ENCODE peak calls at places on chromosomes 5 and 9, in six cellular contexts. N is thoracic aorta, O is AG04450, I is A549, C is mesenchymal stem cell, E is GM06990. S is an unnamed sample.
A peak's percentile ranks its signal among the peaks of the same experiment; 100 is the strongest.

GRCh38 chr5:88683506-88684135 is 199.4 kb downstream of the MEF2C start:
- DNase-seq in N (no peak), O (no peak), I (peak; percentile 47), C (no peak), E (no peak), S (no peak)

GRCh38 chr9:11192993-11193392 is 580.2 kb upstream of the PTPRD start:
- DNase-seq in N (no peak), O (no peak), I (no peak), C (no peak), E (no peak), S (no peak)

GRCh38 chr5:139751236-139751635 is 44.4 kb upstream of the PSD2 start:
- DNase-seq in N (no peak), O (no peak), I (no peak), C (no peak), E (no peak), S (no peak)

GRCh38 chr5:83956386-83956785 is 235.7 kb upstream of the HAPLN1 start:
- DNase-seq in N (no peak), O (no peak), I (no peak), C (peak; percentile 47), E (no peak), S (peak; percentile 11)

GRCh38 chr5:154995679-154996078 is 17.9 kb upstream of the KIF4B start:
- DNase-seq in N (no peak), O (no peak), I (no peak), C (no peak), E (no peak), S (no peak)

GRCh38 chr9:100700689-100701318 is 122.9 kb downstream of the CAVIN4 start:
- DNase-seq in N (no peak), O (no peak), I (peak; percentile 20), C (no peak), E (no peak), S (peak; percentile 3)

GRCh38 chr5:100551183-100551582 is 16.0 kb downstream of the FAM174A start:
- DNase-seq in N (no peak), O (no peak), I (no peak), C (no peak), E (no peak), S (no peak)

GRCh38 chr5:114909424-114909823 is 260.3 kb downstream of the TRIM36 start:
- DNase-seq in N (no peak), O (no peak), I (no peak), C (no peak), E (no peak), S (no peak)

GRCh38 chr5:133292300-133292699 is 240.5 kb downstream of the HSPA4 start:
- DNase-seq in N (no peak), O (no peak), I (peak; percentile 79), C (no peak), E (no peak), S (no peak)

GRCh38 chr5:79837707-79838620 is 148.3 kb downstream of the CMYA5 start:
- DNase-seq in N (no peak), O (no peak), I (no peak), C (no peak), E (no peak), S (peak; percentile 54)

GRCh38 chr9:126417684-126418083 is 91.1 kb downstream of the MVB12B start:
- DNase-seq in N (no peak), O (no peak), I (no peak), C (no peak), E (no peak), S (no peak)

GRCh38 chr9:2177121-2177520 is 162.0 kb downstream of the SMARCA2 start:
- DNase-seq in N (no peak), O (no peak), I (no peak), C (no peak), E (no peak), S (no peak)

GRCh38 chr5:98128846-98129245 is 644.6 kb upstream of the RGMB start:
- DNase-seq in N (no peak), O (no peak), I (no peak), C (no peak), E (no peak), S (no peak)

GRCh38 chr9:89112243-89112642 is 66.4 kb downstream of the SHC3 start:
- DNase-seq in N (no peak), O (no peak), I (no peak), C (no peak), E (no peak), S (no peak)

GRCh38 chr5:139137703-139138102 is 60.5 kb downstream of the SIL1 start:
- DNase-seq in N (no peak), O (no peak), I (no peak), C (peak; percentile 35), E (no peak), S (peak; percentile 53)

GRCh38 chr9:89477811-89478583 is 19.9 kb downstream of the SEMA4D start:
- DNase-seq in N (no peak), O (no peak), I (no peak), C (peak; percentile 58), E (no peak), S (no peak)

GRCh38 chr5:1402611-1403255 is 42.5 kb downstream of the SLC6A3 start:
- DNase-seq in N (no peak), O (no peak), I (no peak), C (no peak), E (no peak), S (no peak)

GRCh38 chr5:172849636-172850453 is 15.8 kb downstream of the ERGIC1 start:
- DNase-seq in N (no peak), O (no peak), I (no peak), C (no peak), E (peak; percentile 75), S (no peak)

GRCh38 chr5:124341066-124341943 is 405.1 kb downstream of the ZNF608 start:
- DNase-seq in N (no peak), O (no peak), I (no peak), C (no peak), E (no peak), S (no peak)

GRCh38 chr5:6744841-6745705 is 31.8 kb downstream of the TENT4A start:
- DNase-seq in N (no peak), O (no peak), I (no peak), C (no peak), E (no peak), S (no peak)

GRCh38 chr5:59584858-59585846 is 308.4 kb downstream of the PDE4D start:
- DNase-seq in N (no peak), O (no peak), I (no peak), C (no peak), E (no peak), S (no peak)
- H3K4me3 ChIP-seq in N (no peak overlapping the region), O (no peak overlapping the region), I (peak overlapping the region; percentile 63), C (no peak overlapping the region), E (no peak overlapping the region), S (no peak overlapping the region)

GRCh38 chr5:127072861-127073846 is at the start of gene C5orf63:
- DNase-seq in N (no peak), O (no peak), I (peak; percentile 61), C (no peak), E (peak; percentile 89), S (peak; percentile 11)
- H3K4me3 ChIP-seq in N (peak within 1 kb of the TSS; percentile 72), O (peak within 1 kb of the TSS; percentile 65), I (peak within 1 kb of the TSS; percentile 61), C (peak within 1 kb of the TSS; percentile 83), E (peak within 1 kb of the TSS; percentile 78), S (peak within 1 kb of the TSS; percentile 66)

DNA sequence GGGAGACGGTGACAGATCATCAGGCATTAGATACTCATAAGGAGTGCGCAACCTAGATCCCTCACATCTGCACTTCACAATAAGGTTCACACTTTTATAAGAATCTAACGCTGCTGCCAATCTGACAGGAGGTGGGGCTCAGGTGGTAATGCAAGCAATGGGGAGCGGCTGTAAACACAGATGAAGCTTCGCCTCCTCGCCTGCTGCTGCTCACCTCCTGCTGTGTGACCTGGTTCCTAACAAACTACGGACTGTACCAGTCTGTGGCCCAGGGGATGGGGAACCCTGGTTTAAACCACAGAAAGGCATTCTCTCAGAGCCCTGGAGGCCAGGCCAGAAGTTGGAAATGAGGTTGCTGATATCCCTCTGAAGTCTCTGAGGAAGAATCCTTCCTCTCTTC is 323.6 kb downstream of the DRD1 start:
- DNase-seq in N (no peak), O (no peak), I (no peak), C (no peak), E (no peak), S (no peak)
- H3K4me3 ChIP-seq in N (no peak overlapping the region), O (no peak overlapping the region), I (no peak overlapping the region), C (no peak overlapping the region), E (no peak overlapping the region), S (no peak overlapping the region)

GRCh38 chr9:137169764-137170460 is at the start of gene LRRC26:
- DNase-seq in N (no peak), O (no peak), I (no peak), C (no peak), E (no peak), S (no peak)
- H3K4me3 ChIP-seq in N (peak within 1 kb of the TSS; percentile 60), O (no peak within 1 kb of the TSS), I (peak within 1 kb of the TSS; percentile 47), C (no peak within 1 kb of the TSS), E (peak within 1 kb of the TSS; percentile 58), S (no peak within 1 kb of the TSS)

GRCh38 chr9:93057703-93058356 is 671 bp upstream of the SUSD3 start:
- DNase-seq in N (no peak), O (no peak), I (no peak), C (no peak), E (no peak), S (no peak)
- H3K4me3 ChIP-seq in N (peak overlapping the region; percentile 86), O (no peak overlapping the region), I (no peak overlapping the region), C (no peak overlapping the region), E (no peak overlapping the region), S (no peak overlapping the region)

GRCh38 chr5:72871358-72872024 is 55.0 kb downstream of the TNPO1 start:
- DNase-seq in N (no peak), O (no peak), I (no peak), C (no peak), E (no peak), S (no peak)
- H3K4me3 ChIP-seq in N (no peak overlapping the region), O (no peak overlapping the region), I (no peak overlapping the region), C (no peak overlapping the region), E (no peak overlapping the region), S (no peak overlapping the region)

GRCh38 chr5:156912869-156913268 is 50.2 kb downstream of the TIMD4 start:
- DNase-seq in N (no peak), O (no peak), I (no peak), C (no peak), E (no peak), S (no peak)

GRCh38 chr5:156913719-156914370 is 49.2 kb downstream of the TIMD4 start:
- DNase-seq in N (no peak), O (no peak), I (no peak), C (no peak), E (peak; percentile 28), S (no peak)

GRCh38 chr5:156918311-156918845 is 44.6 kb downstream of the TIMD4 start:
- DNase-seq in N (no peak), O (no peak), I (no peak), C (no peak), E (no peak), S (no peak)

GRCh38 chr5:156914371-156914737 is 48.7 kb downstream of the TIMD4 start:
- DNase-seq in N (no peak), O (no peak), I (no peak), C (no peak), E (no peak), S (no peak)

DNA sequence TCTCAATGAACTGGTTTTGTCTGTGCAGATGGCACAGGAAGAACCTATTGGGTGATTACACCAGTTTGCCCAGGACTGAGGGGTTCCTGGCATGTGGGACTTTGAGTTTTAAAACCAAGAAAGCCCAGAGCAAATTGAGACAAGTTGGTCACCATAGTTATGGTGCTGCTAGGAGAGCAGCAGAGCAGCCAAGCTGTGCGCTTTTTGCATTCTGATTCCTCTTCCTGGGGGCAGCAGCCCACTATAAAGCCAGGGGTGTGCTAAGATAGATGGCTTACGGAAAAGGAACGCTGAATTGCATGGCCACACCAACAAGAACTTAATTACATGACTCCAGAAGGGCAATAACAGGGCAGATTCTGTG is 49.7 kb downstream of the TIMD4 start:
- DNase-seq in N (no peak), O (no peak), I (no peak), C (no peak), E (no peak), S (no peak)
- H3K4me3 ChIP-seq in N (no peak overlapping the region), O (no peak overlapping the region), I (no peak overlapping the region), C (no peak overlapping the region), E (no peak overlapping the region), S (no peak overlapping the region)

S was measured in AG10803.